ENCODE peak calls at places on chromosomes 2 and 18, in ten cellular contexts. J is GM23248; E is mesenchymal stem cell; B is lung; Q is CD4-positive, CD25-positive, alpha-beta regulatory T cell; D is stimulated activated CD4-positive, alpha-beta T cell treated with anti-CD3 and anti-CD28 coated beads, Interleukin-2, amount 100 ng/mL, for 48 hours; O is IMR-90; W is CD4-positive, alpha-beta memory T cell; K is Right ventricle myocardium superior; I is fibroblast of pulmonary artery. C is an unnamed sample.

GRCh38 chr2:105915005-105915558 is 170.4 kb downstream of the NCK2 start:
- DNase-seq in J (no peak), E (no peak), B (no peak), Q (no peak), D (no peak), O (no peak), W (no peak), K (no peak), I (no peak), C (no peak)

GRCh38 chr2:205347899-205348298 is 334.4 kb upstream of the NRP2 start:
- DNase-seq in J (no peak), E (no peak), B (no peak), Q (no peak), D (no peak), O (no peak), W (no peak), K (no peak), I (no peak), C (no peak)

GRCh38 chr2:132936261-132936660 is 266.3 kb upstream of the LYPD1 start:
- DNase-seq in J (peak), E (no peak), B (no peak), Q (no peak), D (no peak), O (peak), W (no peak), K (no peak), I (peak), C (no peak)

GRCh38 chr18:12657849-12658829 is at the start of gene SPIRE1:
- DNase-seq in J (peak), E (peak), B (peak), Q (peak), D (peak), O (peak), W (peak), K (peak), I (peak), C (peak)

GRCh38 chr2:119702918-119703401 is 24.0 kb downstream of the TMEM177 start:
- DNase-seq in J (peak), E (peak), B (peak), Q (peak), D (peak), O (peak), W (peak), K (peak), I (peak), C (peak)

GRCh38 chr2:10235099-10235908 is 67.4 kb upstream of the HPCAL1 start:
- DNase-seq in J (no peak), E (no peak), B (no peak), Q (no peak), D (no peak), O (no peak), W (no peak), K (peak), I (no peak), C (no peak)

GRCh38 chr2:20665261-20666113 is 1.5 kb upstream of the GDF7 start:
- DNase-seq in J (peak), E (no peak), B (no peak), Q (no peak), D (no peak), O (no peak), W (no peak), K (peak), I (no peak), C (no peak)

GRCh38 chr2:1268034-1268433 is 145.2 kb upstream of the TPO start:
- DNase-seq in J (no peak), E (no peak), B (no peak), Q (no peak), D (no peak), O (no peak), W (no peak), K (no peak), I (no peak), C (no peak)

GRCh38 chr2:38407111-38407682 is 30.1 kb upstream of the ATL2 start:
- DNase-seq in J (no peak), E (no peak), B (no peak), Q (no peak), D (no peak), O (no peak), W (no peak), K (peak), I (peak), C (no peak)

GRCh38 chr2:73269686-73270465 is 14.4 kb downstream of the FBXO41 start:
- DNase-seq in J (no peak), E (no peak), B (no peak), Q (no peak), D (no peak), O (no peak), W (no peak), K (no peak), I (no peak), C (no peak)

GRCh38 chr2:49616800-49617199 is 462.5 kb upstream of the FSHR start:
- DNase-seq in J (peak), E (peak), B (no peak), Q (no peak), D (no peak), O (no peak), W (no peak), K (no peak), I (peak), C (no peak)

GRCh38 chr2:54613361-54613760 is 110.1 kb upstream of the EML6 start:
- DNase-seq in J (no peak), E (no peak), B (no peak), Q (no peak), D (no peak), O (peak), W (no peak), K (no peak), I (peak), C (no peak)

GRCh38 chr18:27014841-27015240 is 149.3 kb upstream of the AQP4 start:
- DNase-seq in J (no peak), E (no peak), B (no peak), Q (no peak), D (no peak), O (no peak), W (no peak), K (no peak), I (no peak), C (no peak)

GRCh38 chr18:9260388-9261380 is 73.9 kb upstream of the TWSG1 start:
- DNase-seq in J (peak), E (no peak), B (no peak), Q (no peak), D (no peak), O (peak), W (no peak), K (no peak), I (peak), C (no peak)

GRCh38 chr2:100017633-100018032 is 124.8 kb downstream of the AFF3 start:
- DNase-seq in J (peak), E (peak), B (no peak), Q (no peak), D (no peak), O (peak), W (no peak), K (no peak), I (peak), C (no peak)

GRCh38 chr18:58100154-58100553 is 56.1 kb downstream of the NEDD4L start:
- DNase-seq in J (no peak), E (no peak), B (no peak), Q (no peak), D (no peak), O (no peak), W (no peak), K (no peak), I (no peak), C (no peak)

GRCh38 chr2:12110074-12110473 is 363.6 kb downstream of the LPIN1 start:
- DNase-seq in J (no peak), E (no peak), B (no peak), Q (no peak), D (no peak), O (peak), W (peak), K (no peak), I (no peak), C (no peak)

GRCh38 chr2:35989523-35989922 is 366.1 kb upstream of the CRIM1 start:
- DNase-seq in J (no peak), E (no peak), B (no peak), Q (no peak), D (no peak), O (no peak), W (no peak), K (no peak), I (no peak), C (no peak)

GRCh38 chr2:101811226-101812015 is 113.9 kb downstream of the MAP4K4 start:
- DNase-seq in J (no peak), E (no peak), B (no peak), Q (no peak), D (no peak), O (no peak), W (no peak), K (no peak), I (no peak), C (no peak)

C was measured in psoas muscle.